ENCODE peak calls at places on chromosome 14, in seven cellular contexts. One of them, this sample, is unnamed.
A peak's percentile ranks its signal among the peaks of the same experiment; 100 is the strongest.

GRCh38 chr14:24690492-24690891 is 56.5 kb upstream of the GZMB start:
- DNase-seq in left ventricle myocardium inferior: no peak
- DNase-seq in Panc1: no peak
- DNase-seq in colonic mucosa: no peak
- DNase-seq in sigmoid colon: no peak
- DNase-seq in osteoblast: no peak
- DNase-seq in upper lobe of right lung: no peak
- DNase-seq in this sample: no peak

GRCh38 chr14:32552766-32553165 is 223.7 kb downstream of the AKAP6 start:
- DNase-seq in left ventricle myocardium inferior: no peak
- DNase-seq in Panc1: no peak
- DNase-seq in colonic mucosa: no peak
- DNase-seq in sigmoid colon: no peak
- DNase-seq in osteoblast: no peak
- DNase-seq in upper lobe of right lung: no peak
- DNase-seq in this sample: no peak

GRCh38 chr14:26414933-26415332 is 182.9 kb downstream of the NOVA1 start:
- DNase-seq in left ventricle myocardium inferior: no peak
- DNase-seq in Panc1: no peak
- DNase-seq in colonic mucosa: no peak
- DNase-seq in sigmoid colon: no peak
- DNase-seq in osteoblast: no peak
- DNase-seq in upper lobe of right lung: no peak
- DNase-seq in this sample: no peak

GRCh38 chr14:92887157-92887556 is 35.8 kb upstream of the CHGA start:
- DNase-seq in left ventricle myocardium inferior: no peak
- DNase-seq in Panc1: no peak
- DNase-seq in colonic mucosa: no peak
- DNase-seq in sigmoid colon: no peak
- DNase-seq in osteoblast: no peak
- DNase-seq in upper lobe of right lung: no peak
- DNase-seq in this sample: no peak

GRCh38 chr14:51401756-51402155 is 161.7 kb downstream of the TMX1 start:
- DNase-seq in left ventricle myocardium inferior: peak; percentile 45
- DNase-seq in Panc1: no peak
- DNase-seq in colonic mucosa: no peak
- DNase-seq in sigmoid colon: no peak
- DNase-seq in osteoblast: no peak
- DNase-seq in upper lobe of right lung: no peak
- DNase-seq in this sample: no peak

GRCh38 chr14:85333313-85333712 is 196.6 kb upstream of the FLRT2 start:
- DNase-seq in left ventricle myocardium inferior: no peak
- DNase-seq in Panc1: no peak
- DNase-seq in colonic mucosa: no peak
- DNase-seq in sigmoid colon: no peak
- DNase-seq in osteoblast: peak; percentile 56
- DNase-seq in upper lobe of right lung: no peak
- DNase-seq in this sample: no peak

GRCh38 chr14:54133896-54134295 is 177.3 kb upstream of the BMP4 start:
- DNase-seq in left ventricle myocardium inferior: no peak
- DNase-seq in Panc1: no peak
- DNase-seq in colonic mucosa: no peak
- DNase-seq in sigmoid colon: no peak
- DNase-seq in osteoblast: no peak
- DNase-seq in upper lobe of right lung: no peak
- DNase-seq in this sample: no peak

GRCh38 chr14:53035796-53036195 is 84.9 kb upstream of the FERMT2 start:
- DNase-seq in left ventricle myocardium inferior: no peak
- DNase-seq in Panc1: no peak
- DNase-seq in colonic mucosa: no peak
- DNase-seq in sigmoid colon: no peak
- DNase-seq in osteoblast: no peak
- DNase-seq in upper lobe of right lung: no peak
- DNase-seq in this sample: no peak

GRCh38 chr14:87691482-87691881 is 301.5 kb downstream of the GALC start:
- DNase-seq in left ventricle myocardium inferior: no peak
- DNase-seq in Panc1: no peak
- DNase-seq in colonic mucosa: no peak
- DNase-seq in sigmoid colon: no peak
- DNase-seq in osteoblast: no peak
- DNase-seq in upper lobe of right lung: peak; percentile 65
- DNase-seq in this sample: peak; percentile 47

DNA sequence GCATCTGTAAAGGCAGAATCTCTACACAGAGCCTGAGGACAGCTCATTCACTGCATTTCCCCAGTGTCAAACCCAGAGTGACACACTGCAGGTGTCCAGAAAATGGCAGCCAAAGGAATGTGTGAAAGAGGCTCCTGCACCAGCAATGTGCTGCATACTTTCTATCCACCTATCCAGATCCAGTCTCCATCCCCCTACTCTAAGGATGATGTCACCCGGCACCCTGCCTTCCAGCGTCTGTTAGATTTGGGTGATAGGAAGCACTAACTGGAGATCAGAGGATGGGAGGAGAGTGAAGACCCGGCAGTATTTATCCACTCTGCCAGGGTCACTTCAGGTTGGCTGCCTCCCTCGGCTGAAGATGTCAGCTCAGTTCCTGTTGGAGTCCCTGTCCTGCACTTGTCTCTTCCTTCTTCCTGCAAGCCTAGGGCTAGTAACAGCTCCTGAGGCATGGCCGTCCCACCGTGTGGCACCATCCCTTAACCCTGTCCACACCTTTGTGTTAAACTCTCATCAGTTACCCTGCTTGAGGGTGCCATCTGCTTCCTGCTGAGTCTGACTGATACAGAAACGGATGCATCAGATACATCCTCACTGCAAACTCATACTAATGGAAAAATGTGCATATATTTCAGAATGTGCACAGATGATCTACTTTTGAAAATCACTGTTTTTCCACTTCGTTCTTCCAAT is 13.0 kb upstream of the GPR68 start:
- DNase-seq in left ventricle myocardium inferior: no peak
- DNase-seq in Panc1: no peak
- DNase-seq in colonic mucosa: no peak
- DNase-seq in sigmoid colon: no peak
- DNase-seq in osteoblast: no peak
- DNase-seq in upper lobe of right lung: no peak
- DNase-seq in this sample: no peak
- H3K4me1 ChIP-seq in left ventricle myocardium inferior: peaks cover 31% of the 10 kb centered on the region
- H3K4me1 ChIP-seq in Panc1: no peaks in the 10 kb centered on the region
- H3K4me1 ChIP-seq in colonic mucosa: no peaks in the 10 kb centered on the region
- H3K4me1 ChIP-seq in sigmoid colon: peaks cover 38% of the 10 kb centered on the region
- H3K4me1 ChIP-seq in osteoblast: peaks cover 4% of the 10 kb centered on the region
- H3K4me1 ChIP-seq in upper lobe of right lung: peaks cover 29% of the 10 kb centered on the region
- H3K4me1 ChIP-seq in this sample: peaks cover 27% of the 10 kb centered on the region

GRCh38 chr14:22448905-22449611 is 140.0 kb downstream of the DAD1 start:
- DNase-seq in left ventricle myocardium inferior: no peak
- DNase-seq in Panc1: no peak
- DNase-seq in colonic mucosa: no peak
- DNase-seq in sigmoid colon: no peak
- DNase-seq in osteoblast: peak; percentile 32
- DNase-seq in upper lobe of right lung: no peak
- DNase-seq in this sample: no peak
- H3K27me3 ChIP-seq in left ventricle myocardium inferior: no peaks in the 10 kb centered on the region
- H3K27me3 ChIP-seq in Panc1: no peaks in the 10 kb centered on the region
- H3K27me3 ChIP-seq in colonic mucosa: no peaks in the 10 kb centered on the region
- H3K27me3 ChIP-seq in sigmoid colon: no peaks in the 10 kb centered on the region
- H3K27me3 ChIP-seq in osteoblast: peaks cover 14% of the 10 kb centered on the region
- H3K27me3 ChIP-seq in upper lobe of right lung: no peaks in the 10 kb centered on the region
- H3K27me3 ChIP-seq in this sample: no peaks in the 10 kb centered on the region

GRCh38 chr14:70741482-70741881 is 67.8 kb downstream of the MAP3K9 start:
- DNase-seq in left ventricle myocardium inferior: no peak
- DNase-seq in Panc1: no peak
- DNase-seq in colonic mucosa: no peak
- DNase-seq in sigmoid colon: no peak
- DNase-seq in osteoblast: no peak
- DNase-seq in upper lobe of right lung: no peak
- DNase-seq in this sample: no peak
- H3K4me1 ChIP-seq in left ventricle myocardium inferior: peaks cover 3% of the 10 kb centered on the region
- H3K4me1 ChIP-seq in Panc1: no peaks in the 10 kb centered on the region
- H3K4me1 ChIP-seq in colonic mucosa: no peaks in the 10 kb centered on the region
- H3K4me1 ChIP-seq in sigmoid colon: no peaks in the 10 kb centered on the region
- H3K4me1 ChIP-seq in osteoblast: no peaks in the 10 kb centered on the region
- H3K4me1 ChIP-seq in upper lobe of right lung: no peaks in the 10 kb centered on the region
- H3K4me1 ChIP-seq in this sample: no peaks in the 10 kb centered on the region

GRCh38 chr14:23381871-23382270 is 5.0 kb downstream of the CMTM5 start:
- DNase-seq in left ventricle myocardium inferior: no peak
- DNase-seq in Panc1: no peak
- DNase-seq in colonic mucosa: no peak
- DNase-seq in sigmoid colon: no peak
- DNase-seq in osteoblast: no peak
- DNase-seq in upper lobe of right lung: no peak
- DNase-seq in this sample: no peak
- H3K27me3 ChIP-seq in left ventricle myocardium inferior: peaks cover 7% of the 10 kb centered on the region
- H3K27me3 ChIP-seq in Panc1: no peaks in the 10 kb centered on the region
- H3K27me3 ChIP-seq in colonic mucosa: no peaks in the 10 kb centered on the region
- H3K27me3 ChIP-seq in sigmoid colon: no peaks in the 10 kb centered on the region
- H3K27me3 ChIP-seq in osteoblast: no peaks in the 10 kb centered on the region
- H3K27me3 ChIP-seq in upper lobe of right lung: no peaks in the 10 kb centered on the region
- H3K27me3 ChIP-seq in this sample: no peaks in the 10 kb centered on the region

GRCh38 chr14:101964297-101965144 is at the start of gene DYNC1H1:
- DNase-seq in left ventricle myocardium inferior: peak; percentile 97
- DNase-seq in Panc1: no peak
- DNase-seq in colonic mucosa: peak; percentile 90
- DNase-seq in sigmoid colon: peak; percentile 99
- DNase-seq in osteoblast: peak; percentile 98
- DNase-seq in upper lobe of right lung: peak; percentile 95
- DNase-seq in this sample: peak; percentile 94

GRCh38 chr14:101965145-101965531 is 765 bp downstream of the DYNC1H1 start:
- DNase-seq in left ventricle myocardium inferior: peak; percentile 64
- DNase-seq in Panc1: no peak
- DNase-seq in colonic mucosa: peak; percentile 82
- DNase-seq in sigmoid colon: peak; percentile 88
- DNase-seq in osteoblast: peak; percentile 97
- DNase-seq in upper lobe of right lung: peak; percentile 86
- DNase-seq in this sample: peak; percentile 76

GRCh38 chr14:101963052-101963451 is 1.3 kb upstream of the DYNC1H1 start:
- DNase-seq in left ventricle myocardium inferior: no peak
- DNase-seq in Panc1: no peak
- DNase-seq in colonic mucosa: no peak
- DNase-seq in sigmoid colon: no peak
- DNase-seq in osteoblast: no peak
- DNase-seq in upper lobe of right lung: no peak
- DNase-seq in this sample: no peak

GRCh38 chr14:101962503-101962874 is 1.9 kb upstream of the DYNC1H1 start:
- DNase-seq in left ventricle myocardium inferior: peak; percentile 76
- DNase-seq in Panc1: no peak
- DNase-seq in colonic mucosa: peak; percentile 59
- DNase-seq in sigmoid colon: peak; percentile 93
- DNase-seq in osteoblast: peak; percentile 96
- DNase-seq in upper lobe of right lung: peak; percentile 80
- DNase-seq in this sample: no peak

DNA sequence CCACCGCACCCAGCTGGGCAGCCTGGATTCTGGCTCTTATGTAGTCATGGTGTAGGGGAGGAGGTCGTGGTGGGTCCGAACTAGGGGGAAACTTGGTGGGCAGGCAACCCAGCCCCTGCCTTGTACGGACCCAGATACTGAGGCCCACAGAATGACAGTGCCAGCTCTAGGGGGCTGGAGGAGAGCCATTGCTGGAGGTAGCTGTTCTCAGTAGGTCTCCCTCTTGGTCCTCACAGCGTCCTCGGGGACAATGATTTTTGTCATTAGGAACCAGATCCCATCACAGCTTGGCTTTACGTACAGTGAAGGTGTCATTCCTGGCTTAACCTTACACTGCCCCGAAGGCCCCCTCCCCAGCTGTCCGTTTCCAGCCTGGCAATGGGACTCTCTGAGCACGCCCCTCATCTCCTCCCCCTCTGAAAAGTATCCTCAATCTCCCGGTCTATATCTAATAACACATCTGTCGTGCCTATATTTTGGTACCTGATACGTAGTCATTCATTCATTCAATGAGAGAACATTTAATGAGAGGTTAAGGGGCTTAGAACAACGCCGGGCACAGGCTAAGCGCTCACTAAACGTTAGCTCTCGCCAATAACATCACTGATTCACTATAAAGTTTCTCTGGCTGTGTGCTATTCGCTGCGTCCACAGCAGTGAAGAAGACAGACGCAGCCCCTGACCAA is 619 bp upstream of the DYNC1H1 start:
- DNase-seq in left ventricle myocardium inferior: no peak
- DNase-seq in Panc1: no peak
- DNase-seq in colonic mucosa: no peak
- DNase-seq in sigmoid colon: no peak
- DNase-seq in osteoblast: no peak
- DNase-seq in upper lobe of right lung: no peak
- DNase-seq in this sample: no peak
- H3K4me1 ChIP-seq in left ventricle myocardium inferior: peaks cover 74% of the 10 kb centered on the region
- H3K4me1 ChIP-seq in Panc1: peaks cover 9% of the 10 kb centered on the region
- H3K4me1 ChIP-seq in colonic mucosa: peaks cover 4% of the 10 kb centered on the region
- H3K4me1 ChIP-seq in sigmoid colon: peaks cover 53% of the 10 kb centered on the region
- H3K4me1 ChIP-seq in osteoblast: peaks cover 33% of the 10 kb centered on the region
- H3K4me1 ChIP-seq in upper lobe of right lung: peaks cover 28% of the 10 kb centered on the region
- H3K4me1 ChIP-seq in this sample: peaks cover 47% of the 10 kb centered on the region

GRCh38 chr14:82642425-82642824 is 1108.8 kb upstream of the SEL1L start:
- DNase-seq in left ventricle myocardium inferior: no peak
- DNase-seq in Panc1: no peak
- DNase-seq in colonic mucosa: peak; percentile 45
- DNase-seq in sigmoid colon: no peak
- DNase-seq in osteoblast: no peak
- DNase-seq in upper lobe of right lung: peak; percentile 68
- DNase-seq in this sample: peak; percentile 37
- H3K27me3 ChIP-seq in left ventricle myocardium inferior: no peaks in the 10 kb centered on the region
- H3K27me3 ChIP-seq in Panc1: no peaks in the 10 kb centered on the region
- H3K27me3 ChIP-seq in colonic mucosa: no peaks in the 10 kb centered on the region
- H3K27me3 ChIP-seq in sigmoid colon: no peaks in the 10 kb centered on the region
- H3K27me3 ChIP-seq in osteoblast: no peaks in the 10 kb centered on the region
- H3K27me3 ChIP-seq in upper lobe of right lung: no peaks in the 10 kb centered on the region
- H3K27me3 ChIP-seq in this sample: no peaks in the 10 kb centered on the region

DNA sequence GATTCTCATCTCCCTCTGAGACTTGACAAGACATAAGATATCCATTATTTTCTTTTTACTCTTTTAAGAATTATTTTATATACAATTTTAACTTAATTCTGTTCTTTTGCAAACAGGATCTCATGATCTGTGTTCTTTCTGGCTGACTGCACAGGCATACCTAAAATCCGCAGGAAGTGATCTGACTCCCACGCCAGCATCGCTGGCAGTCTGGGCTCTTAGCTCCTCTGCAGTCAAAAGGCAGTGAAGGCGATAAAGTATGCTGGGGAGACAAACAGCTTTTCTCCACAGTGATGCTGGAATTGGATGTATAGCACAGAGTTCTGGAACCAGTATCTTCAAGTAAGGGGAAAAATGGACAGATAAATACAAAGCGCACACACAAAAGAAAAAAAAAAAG is 52.4 kb downstream of the DICER1 start:
- DNase-seq in left ventricle myocardium inferior: no peak
- DNase-seq in Panc1: no peak
- DNase-seq in colonic mucosa: no peak
- DNase-seq in sigmoid colon: no peak
- DNase-seq in osteoblast: no peak
- DNase-seq in upper lobe of right lung: no peak
- DNase-seq in this sample: no peak
- H3K4me1 ChIP-seq in left ventricle myocardium inferior: peaks cover 27% of the 10 kb centered on the region
- H3K4me1 ChIP-seq in Panc1: no peaks in the 10 kb centered on the region
- H3K4me1 ChIP-seq in colonic mucosa: no peaks in the 10 kb centered on the region
- H3K4me1 ChIP-seq in sigmoid colon: peaks cover 22% of the 10 kb centered on the region
- H3K4me1 ChIP-seq in osteoblast: peaks cover 4% of the 10 kb centered on the region
- H3K4me1 ChIP-seq in upper lobe of right lung: peaks cover 7% of the 10 kb centered on the region
- H3K4me1 ChIP-seq in this sample: peaks cover 6% of the 10 kb centered on the region